ENCODE peak calls at places on chromosomes 5 and 9, in four cellular contexts. O, J, K and S are unnamed samples.
A peak's percentile ranks its signal among the peaks of the same experiment; 100 is the strongest.

GRCh38 chr5:1135696-1136525 is 24.0 kb upstream of the SLC12A7 start:
- DNase-seq in J (no peak), K (no peak), O (no peak), S (no peak)

GRCh38 chr9:112751059-112751795 is 667 bp downstream of the SNX30 start:
- DNase-seq in O (peak; percentile 60), J (no peak), K (no peak), S (peak; percentile 26)

GRCh38 chr9:20788526-20789421 is 104.7 kb downstream of the FOCAD start:
- DNase-seq in J (no peak), K (no peak), O (no peak), S (no peak)

GRCh38 chr9:136806631-136807201 is 1.0 kb upstream of the RABL6 start:
- DNase-seq in O (no peak), J (no peak), K (no peak), S (no peak)

GRCh38 chr9:126331964-126332748 is 5.5 kb downstream of the MVB12B start:
- DNase-seq in O (no peak), K (no peak), J (no peak), S (peak; percentile 52)

GRCh38 chr5:147532157-147532556 is 22.3 kb upstream of the DPYSL3 start:
- DNase-seq in O (no peak), J (no peak), K (no peak), S (no peak)

GRCh38 chr5:174721522-174722432 is 2.6 kb upstream of the MSX2 start:
- DNase-seq in K (no peak), O (no peak), J (no peak), S (no peak)

GRCh38 chr5:78112931-78113330 is 181.6 kb downstream of the AP3B1 start:
- DNase-seq in J (no peak), K (no peak), O (no peak), S (no peak)

GRCh38 chr9:15873573-15874177 is 320.8 kb downstream of the CCDC171 start:
- DNase-seq in K (peak; percentile 16), O (no peak), J (no peak), S (no peak)

GRCh38 chr9:100020121-100020780 is 78.5 kb downstream of the ERP44 start:
- DNase-seq in J (no peak), K (no peak), O (no peak), S (no peak)

GRCh38 chr9:114958021-114958846 is 27.8 kb upstream of the TNFSF8 start:
- DNase-seq in K (no peak), O (peak; percentile 19), J (no peak), S (peak; percentile 35)

GRCh38 chr9:37976714-37977477 is 73.0 kb upstream of the SLC25A51 start:
- DNase-seq in O (no peak), J (peak; percentile 39), K (no peak), S (no peak)

GRCh38 chr5:167361841-167362240 is 929.6 kb upstream of the WWC1 start:
- DNase-seq in J (no peak), O (no peak), K (no peak), S (no peak)

GRCh38 chr5:168611163-168611562 is 32.0 kb upstream of the PANK3 start:
- DNase-seq in K (peak; percentile 25), O (no peak), J (no peak), S (no peak)

GRCh38 chr5:132417461-132417860 is 48.0 kb downstream of the SLC22A5 start:
- DNase-seq in K (no peak), O (no peak), J (no peak), S (no peak)

GRCh38 chr5:13771011-13771571 is 173.4 kb downstream of the DNAH5 start:
- DNase-seq in K (no peak), O (no peak), J (no peak), S (no peak)

GRCh38 chr5:81212211-81212687 is 20.9 kb upstream of the CKMT2 start:
- DNase-seq in J (no peak), K (peak; percentile 16), O (no peak), S (no peak)

GRCh38 chr9:97462914-97463313 is 38.6 kb upstream of the TMOD1 start:
- DNase-seq in O (no peak), J (no peak), K (no peak), S (no peak)

GRCh38 chr5:158127536-158127935 is 268.6 kb upstream of the CLINT1 start:
- DNase-seq in O (no peak), K (no peak), J (no peak), S (no peak)

GRCh38 chr9:134585746-134586706 is 55.6 kb upstream of the COL5A1 start:
- DNase-seq in O (peak; percentile 2), K (no peak), J (no peak), S (no peak)

GRCh38 chr9:16626577-16627130 is 243.8 kb downstream of the BNC2 start:
- DNase-seq in K (peak; percentile 72), O (no peak), J (peak; percentile 5), S (peak; percentile 60)

GRCh38 chr5:38426493-38426892 is 130.0 kb downstream of the LIFR start:
- DNase-seq in K (no peak), J (no peak), O (no peak), S (no peak)

GRCh38 chr9:113558632-113559502 is 95.3 kb downstream of the RGS3 start:
- DNase-seq in J (peak; percentile 77), O (peak; percentile 47), K (no peak), S (peak; percentile 82)

GRCh38 chr5:38149815-38150195 is 108.6 kb upstream of the EGFLAM start:
- DNase-seq in O (no peak), K (no peak), J (no peak), S (no peak)

GRCh38 chr9:133460405-133461175 is 812 bp downstream of the CACFD1 start:
- DNase-seq in O (peak; percentile 91), J (no peak), K (no peak), S (peak; percentile 55)

GRCh38 chr5:54580997-54581741 is 63.6 kb downstream of the SNX18 start:
- DNase-seq in K (no peak), O (no peak), J (no peak), S (no peak)

GRCh38 chr5:172956936-172957335 is 2.3 kb upstream of the RPL26L1 start:
- DNase-seq in O (no peak), J (no peak), K (no peak), S (no peak)

GRCh38 chr5:135217669-135218485 is 181.2 kb downstream of the MACROH2A1 start:
- DNase-seq in K (no peak), O (peak; percentile 15), J (no peak), S (no peak)

GRCh38 chr5:87121315-87122170 is 146.1 kb upstream of the RASA1 start:
- DNase-seq in O (no peak), K (peak; percentile 77), J (peak; percentile 14), S (peak; percentile 36)

GRCh38 chr5:169302491-169303118 is 1.7 kb upstream of the SLIT3 start:
- DNase-seq in O (peak; percentile 75), J (no peak), K (peak; percentile 45), S (peak; percentile 25)

GRCh38 chr5:40046792-40047191 is 622.0 kb upstream of the DAB2 start:
- DNase-seq in J (no peak), K (peak; percentile 71), O (no peak), S (no peak)

GRCh38 chr5:162325143-162325727 is 257.7 kb downstream of the GABRG2 start:
- DNase-seq in O (no peak), K (no peak), J (no peak), S (no peak)

GRCh38 chr9:120918931-120919638 is 7.5 kb downstream of the TRAF1 start:
- DNase-seq in K (no peak), J (no peak), O (no peak), S (no peak)

GRCh38 chr9:35568196-35568595 is 36.9 kb upstream of the TESK1 start:
- DNase-seq in J (no peak), K (no peak), O (no peak), S (peak; percentile 70)

GRCh38 chr5:160438316-160439204 is 16.9 kb downstream of the PTTG1 start:
- DNase-seq in J (no peak), K (no peak), O (peak; percentile 65), S (no peak)

GRCh38 chr5:102450313-102450990 is 48.3 kb downstream of the SLCO6A1 start:
- DNase-seq in O (no peak), J (no peak), K (no peak), S (no peak)

GRCh38 chr9:137015540-137015930 is 12.5 kb downstream of the ABCA2 start:
- DNase-seq in O (no peak), J (no peak), K (no peak), S (no peak)

GRCh38 chr5:177003649-177004048 is 2.9 kb downstream of the UIMC1 start:
- DNase-seq in J (no peak), K (no peak), O (no peak), S (no peak)

GRCh38 chr9:33517373-33517772 is 6.7 kb upstream of the ANKRD18B start:
- DNase-seq in J (no peak), K (no peak), O (no peak), S (no peak)
- TF ChIP-seq CTCF in J (peak; percentile 45), K (peak; percentile 62), O (peak; percentile 51), S (peak; percentile 51)

GRCh38 chr9:69324549-69325401 is at the start of gene ENTREP1:
- DNase-seq in O (peak; percentile 67), J (no peak), K (peak; percentile 39), S (peak; percentile 70)
- TF ChIP-seq CTCF in O (no peak), J (no peak), K (no peak), S (peak; percentile 31)

DNA sequence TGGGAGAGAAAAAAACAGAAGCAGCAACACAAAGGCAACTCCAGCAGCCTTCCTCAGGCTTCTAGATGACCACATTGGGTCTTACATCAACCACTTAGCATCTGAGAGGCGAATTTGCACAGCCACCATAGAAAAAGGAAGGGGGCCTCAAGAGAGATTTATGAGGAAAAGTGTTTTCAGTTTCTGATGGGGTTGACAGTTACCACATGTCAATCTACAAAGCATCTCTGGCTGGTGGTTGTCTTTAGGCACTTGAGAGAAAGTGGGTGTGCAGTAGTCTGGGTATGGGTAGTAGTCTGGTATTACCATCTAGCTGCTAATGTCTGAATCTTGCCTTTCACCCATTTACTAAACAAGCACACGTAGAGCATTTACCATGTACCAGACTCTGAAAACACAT is 137.5 kb downstream of the BAAT start:
- DNase-seq in J (no peak), K (no peak), O (no peak), S (no peak)
- TF ChIP-seq CTCF in J (no peak), K (no peak), O (no peak), S (no peak)

GRCh38 chr9:91195372-91196012 is 166.2 kb downstream of the AUH start:
- DNase-seq in O (no peak), K (no peak), J (no peak), S (no peak)

GRCh38 chr9:91192785-91193657 is 168.7 kb downstream of the AUH start:
- DNase-seq in J (peak; percentile 90), K (peak; percentile 93), O (peak; percentile 78), S (peak; percentile 96)

GRCh38 chr9:91192379-91192775 is 169.3 kb downstream of the AUH start:
- DNase-seq in K (no peak), O (no peak), J (no peak), S (peak; percentile 69)

GRCh38 chr9:91191443-91192378 is 170.0 kb downstream of the AUH start:
- DNase-seq in O (no peak), K (no peak), J (no peak), S (peak; percentile 43)

GRCh38 chr9:91193658-91194391 is 167.9 kb downstream of the AUH start:
- DNase-seq in K (no peak), J (peak; percentile 47), O (peak; percentile 88), S (peak; percentile 83)
- TF ChIP-seq CTCF in K (no peak), J (no peak), O (no peak), S (no peak)

GRCh38 chr9:27573699-27574265 is 501 bp upstream of the C9orf72 start:
- DNase-seq in J (peak; percentile 98), O (peak; percentile 98), K (peak; percentile 100), S (peak; percentile 98)
- TF ChIP-seq CTCF in J (no peak), O (no peak), K (no peak), S (no peak)